ENCODE peak calls at places on chromosomes 2 and 18, in five cellular contexts. One of them, this sample, is unnamed.

GRCh38 chr2:237193436-237193835 is 107.7 kb downstream of the COPS8 start:
- ATAC-seq in left cardiac atrium: no peak
- ATAC-seq in stimulated activated naive CD8-positive, alpha-beta T cell treated with anti-CD3 and anti-CD28 coated beads, Interleukin-15, amount 100 ng/mL, for 72 hours: no peak
- ATAC-seq in CD8-positive, alpha-beta T cell: no peak
- ATAC-seq in natural killer cell: no peak
- ATAC-seq in this sample: peak; percentile 56

GRCh38 chr18:77223221-77223639 is 26.4 kb upstream of the GALR1 start:
- ATAC-seq in natural killer cell: no peak
- ATAC-seq in CD8-positive, alpha-beta T cell: no peak
- ATAC-seq in left cardiac atrium: no peak
- ATAC-seq in stimulated activated naive CD8-positive, alpha-beta T cell treated with anti-CD3 and anti-CD28 coated beads, Interleukin-15, amount 100 ng/mL, for 72 hours: peak; percentile 86
- ATAC-seq in this sample: peak; percentile 64

GRCh38 chr2:207008105-207008990 is 69.0 kb downstream of the CPO start:
- ATAC-seq in left cardiac atrium: no peak
- ATAC-seq in natural killer cell: no peak
- ATAC-seq in CD8-positive, alpha-beta T cell: no peak
- ATAC-seq in stimulated activated naive CD8-positive, alpha-beta T cell treated with anti-CD3 and anti-CD28 coated beads, Interleukin-15, amount 100 ng/mL, for 72 hours: no peak
- ATAC-seq in this sample: no peak

GRCh38 chr2:105428387-105429018 is 29.7 kb upstream of the FHL2 start:
- ATAC-seq in CD8-positive, alpha-beta T cell: no peak
- ATAC-seq in left cardiac atrium: no peak
- ATAC-seq in natural killer cell: no peak
- ATAC-seq in stimulated activated naive CD8-positive, alpha-beta T cell treated with anti-CD3 and anti-CD28 coated beads, Interleukin-15, amount 100 ng/mL, for 72 hours: no peak
- ATAC-seq in this sample: no peak

GRCh38 chr2:173214213-173214612 is 138.6 kb downstream of the MAP3K20 start:
- ATAC-seq in CD8-positive, alpha-beta T cell: no peak
- ATAC-seq in natural killer cell: no peak
- ATAC-seq in left cardiac atrium: no peak
- ATAC-seq in stimulated activated naive CD8-positive, alpha-beta T cell treated with anti-CD3 and anti-CD28 coated beads, Interleukin-15, amount 100 ng/mL, for 72 hours: no peak
- ATAC-seq in this sample: no peak

GRCh38 chr2:195592101-195592500 is 64.9 kb upstream of the SLC39A10 start:
- ATAC-seq in stimulated activated naive CD8-positive, alpha-beta T cell treated with anti-CD3 and anti-CD28 coated beads, Interleukin-15, amount 100 ng/mL, for 72 hours: no peak
- ATAC-seq in natural killer cell: no peak
- ATAC-seq in CD8-positive, alpha-beta T cell: no peak
- ATAC-seq in left cardiac atrium: no peak
- ATAC-seq in this sample: no peak

GRCh38 chr18:57789105-57789504 is 14.0 kb downstream of the ATP8B1 start:
- ATAC-seq in natural killer cell: no peak
- ATAC-seq in CD8-positive, alpha-beta T cell: no peak
- ATAC-seq in left cardiac atrium: peak; percentile 29
- ATAC-seq in stimulated activated naive CD8-positive, alpha-beta T cell treated with anti-CD3 and anti-CD28 coated beads, Interleukin-15, amount 100 ng/mL, for 72 hours: no peak
- ATAC-seq in this sample: no peak

GRCh38 chr18:12911928-12912703 is 28.1 kb upstream of the PTPN2 start:
- ATAC-seq in CD8-positive, alpha-beta T cell: no peak
- ATAC-seq in stimulated activated naive CD8-positive, alpha-beta T cell treated with anti-CD3 and anti-CD28 coated beads, Interleukin-15, amount 100 ng/mL, for 72 hours: peak; percentile 35
- ATAC-seq in left cardiac atrium: peak; percentile 19
- ATAC-seq in natural killer cell: no peak
- ATAC-seq in this sample: peak; percentile 25

GRCh38 chr2:54404270-54404669 is 51.9 kb upstream of the SPTBN1 start:
- ATAC-seq in CD8-positive, alpha-beta T cell: no peak
- ATAC-seq in stimulated activated naive CD8-positive, alpha-beta T cell treated with anti-CD3 and anti-CD28 coated beads, Interleukin-15, amount 100 ng/mL, for 72 hours: no peak
- ATAC-seq in natural killer cell: no peak
- ATAC-seq in left cardiac atrium: no peak
- ATAC-seq in this sample: no peak

GRCh38 chr2:123771928-123772632 is 253.0 kb upstream of the CNTNAP5 start:
- ATAC-seq in natural killer cell: no peak
- ATAC-seq in stimulated activated naive CD8-positive, alpha-beta T cell treated with anti-CD3 and anti-CD28 coated beads, Interleukin-15, amount 100 ng/mL, for 72 hours: no peak
- ATAC-seq in left cardiac atrium: no peak
- ATAC-seq in CD8-positive, alpha-beta T cell: no peak
- ATAC-seq in this sample: no peak

GRCh38 chr2:152646775-152647174 is 70.5 kb downstream of the PRPF40A start:
- ATAC-seq in CD8-positive, alpha-beta T cell: no peak
- ATAC-seq in stimulated activated naive CD8-positive, alpha-beta T cell treated with anti-CD3 and anti-CD28 coated beads, Interleukin-15, amount 100 ng/mL, for 72 hours: no peak
- ATAC-seq in left cardiac atrium: peak; percentile 86
- ATAC-seq in natural killer cell: no peak
- ATAC-seq in this sample: no peak

GRCh38 chr2:195998070-195998469 is 70.6 kb downstream of the DNAH7 start:
- ATAC-seq in CD8-positive, alpha-beta T cell: no peak
- ATAC-seq in left cardiac atrium: no peak
- ATAC-seq in natural killer cell: no peak
- ATAC-seq in stimulated activated naive CD8-positive, alpha-beta T cell treated with anti-CD3 and anti-CD28 coated beads, Interleukin-15, amount 100 ng/mL, for 72 hours: no peak
- ATAC-seq in this sample: no peak

GRCh38 chr2:41602351-41602750 is 445.5 kb upstream of the PKDCC start:
- ATAC-seq in CD8-positive, alpha-beta T cell: no peak
- ATAC-seq in natural killer cell: no peak
- ATAC-seq in stimulated activated naive CD8-positive, alpha-beta T cell treated with anti-CD3 and anti-CD28 coated beads, Interleukin-15, amount 100 ng/mL, for 72 hours: no peak
- ATAC-seq in left cardiac atrium: no peak
- ATAC-seq in this sample: no peak

GRCh38 chr2:70901235-70902066 is 34.2 kb upstream of the ATP6V1B1 start:
- ATAC-seq in natural killer cell: peak; percentile 50
- ATAC-seq in CD8-positive, alpha-beta T cell: no peak
- ATAC-seq in stimulated activated naive CD8-positive, alpha-beta T cell treated with anti-CD3 and anti-CD28 coated beads, Interleukin-15, amount 100 ng/mL, for 72 hours: peak; percentile 24
- ATAC-seq in left cardiac atrium: peak; percentile 47
- ATAC-seq in this sample: no peak

GRCh38 chr2:218732761-218733158 is 22.1 kb downstream of the TTLL4 start:
- ATAC-seq in natural killer cell: no peak
- ATAC-seq in left cardiac atrium: no peak
- ATAC-seq in stimulated activated naive CD8-positive, alpha-beta T cell treated with anti-CD3 and anti-CD28 coated beads, Interleukin-15, amount 100 ng/mL, for 72 hours: no peak
- ATAC-seq in CD8-positive, alpha-beta T cell: no peak
- ATAC-seq in this sample: no peak

GRCh38 chr2:105929506-105929905 is 184.8 kb downstream of the NCK2 start:
- ATAC-seq in CD8-positive, alpha-beta T cell: peak; percentile 79
- ATAC-seq in natural killer cell: peak; percentile 54
- ATAC-seq in stimulated activated naive CD8-positive, alpha-beta T cell treated with anti-CD3 and anti-CD28 coated beads, Interleukin-15, amount 100 ng/mL, for 72 hours: peak; percentile 76
- ATAC-seq in left cardiac atrium: no peak
- ATAC-seq in this sample: no peak

GRCh38 chr2:173754837-173755236 is 210.3 kb downstream of the SP3 start:
- ATAC-seq in left cardiac atrium: peak; percentile 66
- ATAC-seq in natural killer cell: no peak
- ATAC-seq in CD8-positive, alpha-beta T cell: no peak
- ATAC-seq in stimulated activated naive CD8-positive, alpha-beta T cell treated with anti-CD3 and anti-CD28 coated beads, Interleukin-15, amount 100 ng/mL, for 72 hours: no peak
- ATAC-seq in this sample: no peak

GRCh38 chr2:127891806-127892205 is 6.0 kb upstream of the AMMECR1L start:
- ATAC-seq in natural killer cell: no peak
- ATAC-seq in stimulated activated naive CD8-positive, alpha-beta T cell treated with anti-CD3 and anti-CD28 coated beads, Interleukin-15, amount 100 ng/mL, for 72 hours: no peak
- ATAC-seq in CD8-positive, alpha-beta T cell: no peak
- ATAC-seq in left cardiac atrium: no peak
- ATAC-seq in this sample: no peak

GRCh38 chr2:143808166-143808565 is 678.9 kb downstream of the ARHGAP15 start:
- ATAC-seq in natural killer cell: no peak
- ATAC-seq in CD8-positive, alpha-beta T cell: no peak
- ATAC-seq in left cardiac atrium: no peak
- ATAC-seq in stimulated activated naive CD8-positive, alpha-beta T cell treated with anti-CD3 and anti-CD28 coated beads, Interleukin-15, amount 100 ng/mL, for 72 hours: no peak
- ATAC-seq in this sample: no peak

GRCh38 chr2:175003875-175004729 is 1.1 kb downstream of the CHN1 start:
- ATAC-seq in CD8-positive, alpha-beta T cell: no peak
- ATAC-seq in left cardiac atrium: peak; percentile 20
- ATAC-seq in stimulated activated naive CD8-positive, alpha-beta T cell treated with anti-CD3 and anti-CD28 coated beads, Interleukin-15, amount 100 ng/mL, for 72 hours: no peak
- ATAC-seq in natural killer cell: no peak
- ATAC-seq in this sample: no peak

GRCh38 chr2:237636578-237636977 is 9.2 kb downstream of the LRRFIP1 start:
- ATAC-seq in CD8-positive, alpha-beta T cell: no peak
- ATAC-seq in left cardiac atrium: no peak
- ATAC-seq in natural killer cell: peak; percentile 98
- ATAC-seq in stimulated activated naive CD8-positive, alpha-beta T cell treated with anti-CD3 and anti-CD28 coated beads, Interleukin-15, amount 100 ng/mL, for 72 hours: no peak
- ATAC-seq in this sample: no peak

GRCh38 chr18:58239879-58240278 is 195.9 kb downstream of the NEDD4L start:
- ATAC-seq in CD8-positive, alpha-beta T cell: no peak
- ATAC-seq in left cardiac atrium: peak; percentile 15
- ATAC-seq in natural killer cell: no peak
- ATAC-seq in stimulated activated naive CD8-positive, alpha-beta T cell treated with anti-CD3 and anti-CD28 coated beads, Interleukin-15, amount 100 ng/mL, for 72 hours: no peak
- ATAC-seq in this sample: no peak

GRCh38 chr2:113762377-113763118 is 6.1 kb upstream of the SLC35F5 start:
- ATAC-seq in CD8-positive, alpha-beta T cell: no peak
- ATAC-seq in natural killer cell: no peak
- ATAC-seq in left cardiac atrium: no peak
- ATAC-seq in stimulated activated naive CD8-positive, alpha-beta T cell treated with anti-CD3 and anti-CD28 coated beads, Interleukin-15, amount 100 ng/mL, for 72 hours: no peak
- ATAC-seq in this sample: no peak

GRCh38 chr2:3450385-3451031 is 68.8 kb downstream of the ADI1 start:
- ATAC-seq in left cardiac atrium: no peak
- ATAC-seq in stimulated activated naive CD8-positive, alpha-beta T cell treated with anti-CD3 and anti-CD28 coated beads, Interleukin-15, amount 100 ng/mL, for 72 hours: no peak
- ATAC-seq in natural killer cell: no peak
- ATAC-seq in CD8-positive, alpha-beta T cell: no peak
- ATAC-seq in this sample: no peak

GRCh38 chr2:151071382-151071781 is 190.3 kb downstream of the RBM43 start:
- ATAC-seq in left cardiac atrium: no peak
- ATAC-seq in stimulated activated naive CD8-positive, alpha-beta T cell treated with anti-CD3 and anti-CD28 coated beads, Interleukin-15, amount 100 ng/mL, for 72 hours: no peak
- ATAC-seq in CD8-positive, alpha-beta T cell: no peak
- ATAC-seq in natural killer cell: no peak
- ATAC-seq in this sample: no peak

GRCh38 chr2:134290363-134290762 is 36.5 kb downstream of the MGAT5 start:
- ATAC-seq in natural killer cell: peak; percentile 25
- ATAC-seq in CD8-positive, alpha-beta T cell: peak; percentile 50
- ATAC-seq in stimulated activated naive CD8-positive, alpha-beta T cell treated with anti-CD3 and anti-CD28 coated beads, Interleukin-15, amount 100 ng/mL, for 72 hours: peak; percentile 84
- ATAC-seq in left cardiac atrium: no peak
- ATAC-seq in this sample: peak; percentile 79

GRCh38 chr2:111235192-111235591 is 114.5 kb downstream of the BCL2L11 start:
- ATAC-seq in CD8-positive, alpha-beta T cell: no peak
- ATAC-seq in natural killer cell: no peak
- ATAC-seq in left cardiac atrium: no peak
- ATAC-seq in stimulated activated naive CD8-positive, alpha-beta T cell treated with anti-CD3 and anti-CD28 coated beads, Interleukin-15, amount 100 ng/mL, for 72 hours: no peak
- ATAC-seq in this sample: no peak

GRCh38 chr2:36530178-36530982 is 67.6 kb downstream of the FEZ2 start:
- ATAC-seq in CD8-positive, alpha-beta T cell: no peak
- ATAC-seq in stimulated activated naive CD8-positive, alpha-beta T cell treated with anti-CD3 and anti-CD28 coated beads, Interleukin-15, amount 100 ng/mL, for 72 hours: no peak
- ATAC-seq in left cardiac atrium: peak; percentile 34
- ATAC-seq in natural killer cell: no peak
- ATAC-seq in this sample: peak; percentile 88

GRCh38 chr2:44247924-44248323 is 27.4 kb upstream of the SLC3A1 start:
- ATAC-seq in CD8-positive, alpha-beta T cell: peak; percentile 41
- ATAC-seq in natural killer cell: no peak
- ATAC-seq in left cardiac atrium: no peak
- ATAC-seq in stimulated activated naive CD8-positive, alpha-beta T cell treated with anti-CD3 and anti-CD28 coated beads, Interleukin-15, amount 100 ng/mL, for 72 hours: peak; percentile 33
- ATAC-seq in this sample: no peak

GRCh38 chr2:132560562-132560961 is 109.4 kb downstream of the LYPD1 start:
- ATAC-seq in left cardiac atrium: no peak
- ATAC-seq in natural killer cell: no peak
- ATAC-seq in CD8-positive, alpha-beta T cell: no peak
- ATAC-seq in stimulated activated naive CD8-positive, alpha-beta T cell treated with anti-CD3 and anti-CD28 coated beads, Interleukin-15, amount 100 ng/mL, for 72 hours: no peak
- ATAC-seq in this sample: no peak

GRCh38 chr2:119431976-119432881 is 575 bp downstream of the TMEM37 start:
- ATAC-seq in stimulated activated naive CD8-positive, alpha-beta T cell treated with anti-CD3 and anti-CD28 coated beads, Interleukin-15, amount 100 ng/mL, for 72 hours: no peak
- ATAC-seq in natural killer cell: no peak
- ATAC-seq in CD8-positive, alpha-beta T cell: no peak
- ATAC-seq in left cardiac atrium: peak; percentile 40
- ATAC-seq in this sample: no peak

GRCh38 chr2:158984554-158985207 is 16.2 kb downstream of the TANC1 start:
- ATAC-seq in left cardiac atrium: peak; percentile 92
- ATAC-seq in CD8-positive, alpha-beta T cell: no peak
- ATAC-seq in natural killer cell: no peak
- ATAC-seq in stimulated activated naive CD8-positive, alpha-beta T cell treated with anti-CD3 and anti-CD28 coated beads, Interleukin-15, amount 100 ng/mL, for 72 hours: no peak
- ATAC-seq in this sample: peak; percentile 42

GRCh38 chr2:165074884-165075283 is 119.6 kb upstream of the SLC38A11 start:
- ATAC-seq in natural killer cell: no peak
- ATAC-seq in CD8-positive, alpha-beta T cell: no peak
- ATAC-seq in stimulated activated naive CD8-positive, alpha-beta T cell treated with anti-CD3 and anti-CD28 coated beads, Interleukin-15, amount 100 ng/mL, for 72 hours: peak; percentile 20
- ATAC-seq in left cardiac atrium: no peak
- ATAC-seq in this sample: no peak

GRCh38 chr18:23982154-23983071 is 32.1 kb upstream of the TTC39C start:
- ATAC-seq in CD8-positive, alpha-beta T cell: no peak
- ATAC-seq in stimulated activated naive CD8-positive, alpha-beta T cell treated with anti-CD3 and anti-CD28 coated beads, Interleukin-15, amount 100 ng/mL, for 72 hours: no peak
- ATAC-seq in left cardiac atrium: peak; percentile 93
- ATAC-seq in natural killer cell: no peak
- ATAC-seq in this sample: no peak

GRCh38 chr2:222318712-222319575 is 20.1 kb upstream of the PAX3 start:
- ATAC-seq in natural killer cell: peak; percentile 24
- ATAC-seq in CD8-positive, alpha-beta T cell: peak; percentile 44
- ATAC-seq in left cardiac atrium: peak; percentile 16
- ATAC-seq in stimulated activated naive CD8-positive, alpha-beta T cell treated with anti-CD3 and anti-CD28 coated beads, Interleukin-15, amount 100 ng/mL, for 72 hours: peak; percentile 71
- ATAC-seq in this sample: peak; percentile 69

GRCh38 chr18:48306838-48307237 is 102.3 kb downstream of the ZBTB7C start:
- ATAC-seq in natural killer cell: no peak
- ATAC-seq in stimulated activated naive CD8-positive, alpha-beta T cell treated with anti-CD3 and anti-CD28 coated beads, Interleukin-15, amount 100 ng/mL, for 72 hours: no peak
- ATAC-seq in left cardiac atrium: peak; percentile 72
- ATAC-seq in CD8-positive, alpha-beta T cell: no peak
- ATAC-seq in this sample: no peak

GRCh38 chr18:25298853-25299274 is 53.1 kb downstream of the ZNF521 start:
- ATAC-seq in natural killer cell: no peak
- ATAC-seq in CD8-positive, alpha-beta T cell: no peak
- ATAC-seq in left cardiac atrium: peak; percentile 85
- ATAC-seq in stimulated activated naive CD8-positive, alpha-beta T cell treated with anti-CD3 and anti-CD28 coated beads, Interleukin-15, amount 100 ng/mL, for 72 hours: no peak
- ATAC-seq in this sample: no peak

This sample was measured in stimulated activated memory B cell treated with anti-CD40 and anti-IgM and Interleukin-4, amounts not matched to agents 10 μg/mL and 1 μg/mL and 100 μg/mL, for 72 hours.